ENCODE peak calls at places on chromosome 15, in seven cellular contexts. One of them, this sample, is unnamed.
A peak's percentile ranks its signal among the peaks of the same experiment; 100 is the strongest.

GRCh38 chr15:48757661-48758060 is 53.2 kb downstream of the CEP152 start:
- DNase-seq in stomach: no peak
- DNase-seq in progenitor cell of endocrine pancreas: no peak
- DNase-seq in astrocyte of the spinal cord: no peak
- DNase-seq in stimulated activated CD8-positive, alpha-beta memory T cell treated with anti-CD3 and anti-CD28 coated beads, Interleukin-4, amount 100 ng/mL, for 48 hours: no peak
- DNase-seq in ELR: no peak
- DNase-seq in DMS153: no peak
- DNase-seq in this sample: no peak

GRCh38 chr15:66692391-66692790 is 9.6 kb upstream of the SMAD6 start:
- DNase-seq in stomach: no peak
- DNase-seq in progenitor cell of endocrine pancreas: no peak
- DNase-seq in astrocyte of the spinal cord: no peak
- DNase-seq in stimulated activated CD8-positive, alpha-beta memory T cell treated with anti-CD3 and anti-CD28 coated beads, Interleukin-4, amount 100 ng/mL, for 48 hours: no peak
- DNase-seq in ELR: no peak
- DNase-seq in DMS153: no peak
- DNase-seq in this sample: no peak

GRCh38 chr15:60799885-60800728 is 321.2 kb upstream of the ICE2 start:
- DNase-seq in stomach: no peak
- DNase-seq in progenitor cell of endocrine pancreas: no peak
- DNase-seq in astrocyte of the spinal cord: peak; percentile 48
- DNase-seq in stimulated activated CD8-positive, alpha-beta memory T cell treated with anti-CD3 and anti-CD28 coated beads, Interleukin-4, amount 100 ng/mL, for 48 hours: peak; percentile 46
- DNase-seq in ELR: no peak
- DNase-seq in DMS153: no peak
- DNase-seq in this sample: no peak

GRCh38 chr15:86515625-86516024 is 436.0 kb downstream of the AGBL1 start:
- DNase-seq in stomach: no peak
- DNase-seq in progenitor cell of endocrine pancreas: no peak
- DNase-seq in astrocyte of the spinal cord: no peak
- DNase-seq in stimulated activated CD8-positive, alpha-beta memory T cell treated with anti-CD3 and anti-CD28 coated beads, Interleukin-4, amount 100 ng/mL, for 48 hours: no peak
- DNase-seq in ELR: no peak
- DNase-seq in DMS153: no peak
- DNase-seq in this sample: no peak

GRCh38 chr15:98860647-98861041 is 146.9 kb downstream of the PGPEP1L start:
- DNase-seq in stomach: no peak
- DNase-seq in progenitor cell of endocrine pancreas: no peak
- DNase-seq in astrocyte of the spinal cord: no peak
- DNase-seq in stimulated activated CD8-positive, alpha-beta memory T cell treated with anti-CD3 and anti-CD28 coated beads, Interleukin-4, amount 100 ng/mL, for 48 hours: no peak
- DNase-seq in ELR: no peak
- DNase-seq in DMS153: no peak
- DNase-seq in this sample: no peak

GRCh38 chr15:69015591-69015990 is 1.1 kb downstream of the NOX5 start:
- DNase-seq in stomach: no peak
- DNase-seq in progenitor cell of endocrine pancreas: no peak
- DNase-seq in astrocyte of the spinal cord: no peak
- DNase-seq in stimulated activated CD8-positive, alpha-beta memory T cell treated with anti-CD3 and anti-CD28 coated beads, Interleukin-4, amount 100 ng/mL, for 48 hours: no peak
- DNase-seq in ELR: no peak
- DNase-seq in DMS153: no peak
- DNase-seq in this sample: no peak

GRCh38 chr15:41891226-41891625 is 2.6 kb downstream of the SPTBN5 start:
- DNase-seq in stomach: no peak
- DNase-seq in progenitor cell of endocrine pancreas: no peak
- DNase-seq in astrocyte of the spinal cord: no peak
- DNase-seq in stimulated activated CD8-positive, alpha-beta memory T cell treated with anti-CD3 and anti-CD28 coated beads, Interleukin-4, amount 100 ng/mL, for 48 hours: no peak
- DNase-seq in ELR: no peak
- DNase-seq in DMS153: no peak
- DNase-seq in this sample: no peak

GRCh38 chr15:60479711-60480110 is 769 bp upstream of the ICE2 start:
- DNase-seq in stomach: no peak
- DNase-seq in progenitor cell of endocrine pancreas: no peak
- DNase-seq in astrocyte of the spinal cord: peak; percentile 12
- DNase-seq in stimulated activated CD8-positive, alpha-beta memory T cell treated with anti-CD3 and anti-CD28 coated beads, Interleukin-4, amount 100 ng/mL, for 48 hours: no peak
- DNase-seq in ELR: peak; percentile 3
- DNase-seq in DMS153: no peak
- DNase-seq in this sample: no peak

GRCh38 chr15:33908396-33908795 is 59.9 kb upstream of the CHRM5 start:
- DNase-seq in stomach: no peak
- DNase-seq in progenitor cell of endocrine pancreas: no peak
- DNase-seq in astrocyte of the spinal cord: peak; percentile 34
- DNase-seq in stimulated activated CD8-positive, alpha-beta memory T cell treated with anti-CD3 and anti-CD28 coated beads, Interleukin-4, amount 100 ng/mL, for 48 hours: no peak
- DNase-seq in ELR: peak; percentile 41
- DNase-seq in DMS153: no peak
- DNase-seq in this sample: no peak

GRCh38 chr15:48945386-48945785 is 18.3 kb downstream of the SHC4 start:
- DNase-seq in stomach: no peak
- DNase-seq in progenitor cell of endocrine pancreas: no peak
- DNase-seq in astrocyte of the spinal cord: no peak
- DNase-seq in stimulated activated CD8-positive, alpha-beta memory T cell treated with anti-CD3 and anti-CD28 coated beads, Interleukin-4, amount 100 ng/mL, for 48 hours: no peak
- DNase-seq in ELR: no peak
- DNase-seq in DMS153: no peak
- DNase-seq in this sample: no peak

GRCh38 chr15:74614744-74615312 is 808 bp upstream of the CLK3 start:
- DNase-seq in stomach: peak; percentile 84
- DNase-seq in progenitor cell of endocrine pancreas: peak; percentile 61
- DNase-seq in astrocyte of the spinal cord: peak; percentile 74
- DNase-seq in stimulated activated CD8-positive, alpha-beta memory T cell treated with anti-CD3 and anti-CD28 coated beads, Interleukin-4, amount 100 ng/mL, for 48 hours: peak; percentile 90
- DNase-seq in ELR: peak; percentile 77
- DNase-seq in DMS153: no peak
- DNase-seq in this sample: peak; percentile 82

GRCh38 chr15:48800811-48801460 is 9.9 kb downstream of the CEP152 start:
- DNase-seq in stomach: no peak
- DNase-seq in progenitor cell of endocrine pancreas: no peak
- DNase-seq in astrocyte of the spinal cord: peak; percentile 59
- DNase-seq in stimulated activated CD8-positive, alpha-beta memory T cell treated with anti-CD3 and anti-CD28 coated beads, Interleukin-4, amount 100 ng/mL, for 48 hours: no peak
- DNase-seq in ELR: peak; percentile 53
- DNase-seq in DMS153: no peak
- DNase-seq in this sample: no peak

GRCh38 chr15:95975212-95975611 is 355.3 kb upstream of the NR2F2 start:
- DNase-seq in stomach: no peak
- DNase-seq in progenitor cell of endocrine pancreas: no peak
- DNase-seq in astrocyte of the spinal cord: peak; percentile 13
- DNase-seq in stimulated activated CD8-positive, alpha-beta memory T cell treated with anti-CD3 and anti-CD28 coated beads, Interleukin-4, amount 100 ng/mL, for 48 hours: no peak
- DNase-seq in ELR: no peak
- DNase-seq in DMS153: no peak
- DNase-seq in this sample: no peak

GRCh38 chr15:78061963-78062427 is 15.5 kb downstream of the TBC1D2B start:
- DNase-seq in stomach: no peak
- DNase-seq in progenitor cell of endocrine pancreas: no peak
- DNase-seq in astrocyte of the spinal cord: peak; percentile 61
- DNase-seq in stimulated activated CD8-positive, alpha-beta memory T cell treated with anti-CD3 and anti-CD28 coated beads, Interleukin-4, amount 100 ng/mL, for 48 hours: no peak
- DNase-seq in ELR: peak; percentile 56
- DNase-seq in DMS153: no peak
- DNase-seq in this sample: no peak

GRCh38 chr15:63110428-63111026 is 11.1 kb upstream of the LACTB start:
- DNase-seq in stomach: no peak
- DNase-seq in progenitor cell of endocrine pancreas: no peak
- DNase-seq in astrocyte of the spinal cord: no peak
- DNase-seq in stimulated activated CD8-positive, alpha-beta memory T cell treated with anti-CD3 and anti-CD28 coated beads, Interleukin-4, amount 100 ng/mL, for 48 hours: no peak
- DNase-seq in ELR: peak; percentile 61
- DNase-seq in DMS153: no peak
- DNase-seq in this sample: no peak

GRCh38 chr15:100778831-100779288 is 100.8 kb upstream of the ALDH1A3 start:
- DNase-seq in stomach: no peak
- DNase-seq in progenitor cell of endocrine pancreas: peak; percentile 3
- DNase-seq in astrocyte of the spinal cord: no peak
- DNase-seq in stimulated activated CD8-positive, alpha-beta memory T cell treated with anti-CD3 and anti-CD28 coated beads, Interleukin-4, amount 100 ng/mL, for 48 hours: no peak
- DNase-seq in ELR: no peak
- DNase-seq in DMS153: no peak
- DNase-seq in this sample: no peak

GRCh38 chr15:41051139-41051538 is 64.9 kb downstream of the INO80 start:
- DNase-seq in stomach: no peak
- DNase-seq in progenitor cell of endocrine pancreas: no peak
- DNase-seq in astrocyte of the spinal cord: no peak
- DNase-seq in stimulated activated CD8-positive, alpha-beta memory T cell treated with anti-CD3 and anti-CD28 coated beads, Interleukin-4, amount 100 ng/mL, for 48 hours: no peak
- DNase-seq in ELR: no peak
- DNase-seq in DMS153: no peak
- DNase-seq in this sample: no peak

GRCh38 chr15:26179906-26180305 is 316.8 kb upstream of the ATP10A start:
- DNase-seq in stomach: no peak
- DNase-seq in progenitor cell of endocrine pancreas: no peak
- DNase-seq in astrocyte of the spinal cord: no peak
- DNase-seq in stimulated activated CD8-positive, alpha-beta memory T cell treated with anti-CD3 and anti-CD28 coated beads, Interleukin-4, amount 100 ng/mL, for 48 hours: no peak
- DNase-seq in ELR: no peak
- DNase-seq in DMS153: no peak
- DNase-seq in this sample: peak; percentile 35

GRCh38 chr15:45333550-45333949 is 44.8 kb downstream of the GATM start:
- DNase-seq in stomach: peak; percentile 47
- DNase-seq in progenitor cell of endocrine pancreas: no peak
- DNase-seq in astrocyte of the spinal cord: peak; percentile 6
- DNase-seq in stimulated activated CD8-positive, alpha-beta memory T cell treated with anti-CD3 and anti-CD28 coated beads, Interleukin-4, amount 100 ng/mL, for 48 hours: no peak
- DNase-seq in ELR: peak; percentile 38
- DNase-seq in DMS153: no peak
- DNase-seq in this sample: peak; percentile 68

GRCh38 chr15:90264649-90265048 is 823 bp upstream of the NGRN start:
- DNase-seq in stomach: peak; percentile 31
- DNase-seq in progenitor cell of endocrine pancreas: no peak
- DNase-seq in astrocyte of the spinal cord: no peak
- DNase-seq in stimulated activated CD8-positive, alpha-beta memory T cell treated with anti-CD3 and anti-CD28 coated beads, Interleukin-4, amount 100 ng/mL, for 48 hours: peak; percentile 53
- DNase-seq in ELR: peak; percentile 32
- DNase-seq in DMS153: no peak
- DNase-seq in this sample: no peak

GRCh38 chr15:55740479-55740878 is 2.5 kb downstream of the PRTG start:
- DNase-seq in stomach: no peak
- DNase-seq in progenitor cell of endocrine pancreas: no peak
- DNase-seq in astrocyte of the spinal cord: no peak
- DNase-seq in stimulated activated CD8-positive, alpha-beta memory T cell treated with anti-CD3 and anti-CD28 coated beads, Interleukin-4, amount 100 ng/mL, for 48 hours: no peak
- DNase-seq in ELR: no peak
- DNase-seq in DMS153: no peak
- DNase-seq in this sample: no peak

This sample was measured in glutamatergic neuron.